ENCODE peak calls at places on chromosomes 6 and 20, in five cellular contexts. D is astrocyte of the spinal cord, O is T-cell, Y is cardiac muscle cell, H is left ventricle myocardium superior. G is an unnamed sample.

GRCh38 chr6:26594730-26595632 is 1.8 kb upstream of the ABT1 start:
- DNase-seq in D (peak; percentile 69), O (no peak), Y (no peak), H (no peak), G (no peak)

GRCh38 chr20:49346682-49347081 is 68.8 kb upstream of the ZNFX1 start:
- DNase-seq in D (no peak), O (no peak), Y (no peak), H (no peak), G (no peak)

GRCh38 chr6:19690676-19691075 is 146.5 kb upstream of the ID4 start:
- DNase-seq in D (no peak), O (no peak), Y (no peak), H (no peak), G (no peak)

GRCh38 chr6:42257614-42258013 is 40.0 kb upstream of the MRPS10 start:
- DNase-seq in D (no peak), O (no peak), Y (no peak), H (no peak), G (no peak)

GRCh38 chr6:14046476-14047068 is 71.0 kb upstream of the CD83 start:
- DNase-seq in D (peak; percentile 45), O (peak; percentile 19), Y (peak; percentile 68), H (no peak), G (no peak)

GRCh38 chr6:84417261-84417660 is 189.8 kb upstream of the CEP162 start:
- DNase-seq in D (peak; percentile 76), O (no peak), Y (no peak), H (no peak), G (no peak)

GRCh38 chr20:38450412-38450975 is 15.4 kb upstream of the SNHG17 start:
- DNase-seq in D (peak; percentile 44), O (no peak), Y (no peak), H (no peak), G (no peak)

GRCh38 chr6:27531772-27532459 is 59.0 kb upstream of the ZNF184 start:
- DNase-seq in D (no peak), O (no peak), Y (no peak), H (no peak), G (no peak)

GRCh38 chr20:3038454-3038853 is 5.0 kb upstream of the GNRH2 start:
- DNase-seq in D (no peak), O (no peak), Y (no peak), H (no peak), G (no peak)

GRCh38 chr20:36815454-36816091 is 42.0 kb upstream of the DSN1 start:
- DNase-seq in D (no peak), O (no peak), Y (no peak), H (no peak), G (no peak)

GRCh38 chr6:127420558-127420957 is 38.6 kb downstream of the KIAA0408 start:
- DNase-seq in D (peak; percentile 96), O (peak; percentile 48), Y (peak; percentile 57), H (no peak), G (peak; percentile 43)

GRCh38 chr20:3910868-3911267 is 21.7 kb downstream of the PANK2 start:
- DNase-seq in D (no peak), O (no peak), Y (no peak), H (no peak), G (no peak)

GRCh38 chr6:142744836-142745235 is 200.1 kb downstream of the HIVEP2 start:
- DNase-seq in D (no peak), O (no peak), Y (no peak), H (no peak), G (no peak)

GRCh38 chr6:44223471-44224153 is at the start of gene SLC29A1:
- DNase-seq in D (peak; percentile 33), O (peak; percentile 85), Y (peak; percentile 87), H (peak; percentile 92), G (peak; percentile 77)

G was measured in heart right ventricle.